ENCODE peak calls at places on chromosome 3, in eight cellular contexts. Q is fibroblast of the aortic adventitia, C is endothelial cell, H is RWPE1, A is fibroblast of lung, X is neural progenitor cell, O is body of pancreas, M is upper lobe of right lung. F is an unnamed sample.

GRCh38 chr3:99901200-99901926 is 83.7 kb downstream of the CMSS1 start:
- DNase-seq in A (peak), C (no peak), Q (peak), X (no peak), H (peak), O (no peak), M (no peak), F (no peak)

GRCh38 chr3:149843502-149843901 is 30.5 kb downstream of the RNF13 start:
- DNase-seq in O (no peak), H (no peak), M (no peak), Q (no peak), A (no peak), X (no peak), C (no peak), F (no peak)

GRCh38 chr3:33061782-33062181 is 35.2 kb downstream of the GLB1 start:
- DNase-seq in H (no peak), M (no peak), O (no peak), C (no peak), Q (peak), A (peak), X (no peak), F (no peak)

GRCh38 chr3:64244011-64244942 is 19.0 kb upstream of the PRICKLE2 start:
- DNase-seq in H (peak), M (no peak), O (no peak), Q (no peak), A (peak), C (no peak), X (no peak), F (no peak)

GRCh38 chr3:101725192-101725889 is 927 bp downstream of the CEP97 start:
- DNase-seq in Q (no peak), H (no peak), M (no peak), O (peak), A (peak), C (peak), X (peak), F (peak)

GRCh38 chr3:183824761-183825379 is 507 bp downstream of the MAP6D1 start:
- DNase-seq in C (no peak), M (no peak), X (peak), O (peak), Q (no peak), H (peak), A (no peak), F (no peak)

GRCh38 chr3:9553021-9553948 is at the start of gene LHFPL4:
- DNase-seq in M (no peak), Q (no peak), A (no peak), H (peak), O (no peak), X (peak), C (no peak), F (no peak)

GRCh38 chr3:60588806-60589205 is 662.4 kb downstream of the FHIT start:
- DNase-seq in M (no peak), X (no peak), O (no peak), Q (peak), C (no peak), H (peak), A (no peak), F (no peak)

GRCh38 chr3:197186887-197187588 is 111.4 kb downstream of the DLG1 start:
- DNase-seq in C (no peak), A (peak), M (no peak), X (peak), O (peak), H (peak), Q (peak), F (no peak)

GRCh38 chr3:15159501-15160136 is 46.4 kb upstream of the CAPN7 start:
- DNase-seq in M (no peak), A (no peak), C (no peak), O (no peak), H (no peak), X (no peak), Q (no peak), F (no peak)

GRCh38 chr3:54591157-54591556 is 336.7 kb downstream of the LRTM1 start:
- DNase-seq in Q (no peak), X (no peak), M (no peak), H (no peak), C (no peak), O (no peak), A (no peak), F (no peak)

GRCh38 chr3:55282994-55283393 is 204.1 kb downstream of the WNT5A start:
- DNase-seq in M (no peak), Q (no peak), A (no peak), X (peak), C (no peak), O (no peak), H (no peak), F (no peak)

GRCh38 chr3:187949093-187949820 is 204.0 kb upstream of the BCL6 start:
- DNase-seq in Q (no peak), H (no peak), M (no peak), O (no peak), C (no peak), A (no peak), X (no peak), F (no peak)

GRCh38 chr3:36524560-36524959 is 144.3 kb downstream of the STAC start:
- DNase-seq in O (no peak), Q (no peak), C (no peak), A (no peak), M (no peak), H (no peak), X (no peak), F (no peak)

GRCh38 chr3:61250784-61251173 is 473 bp downstream of the FHIT start:
- DNase-seq in C (no peak), M (peak), X (peak), O (peak), Q (peak), A (peak), H (peak), F (no peak)

GRCh38 chr3:9779721-9780450 is 10.1 kb upstream of the CAMK1 start:
- DNase-seq in Q (no peak), M (no peak), O (peak), A (no peak), H (no peak), X (no peak), C (no peak), F (no peak)

GRCh38 chr3:55647086-55647485 is 160.0 kb upstream of the WNT5A start:
- DNase-seq in C (no peak), Q (no peak), O (no peak), M (no peak), H (no peak), X (peak), A (peak), F (no peak)

GRCh38 chr3:148999806-149000205 is 8.5 kb downstream of the GYG1 start:
- DNase-seq in A (peak), M (no peak), Q (no peak), O (no peak), C (no peak), X (no peak), H (no peak), F (no peak)

GRCh38 chr3:189395825-189396224 is 224.1 kb downstream of the TPRG1 start:
- DNase-seq in Q (no peak), C (no peak), M (no peak), H (no peak), O (no peak), X (no peak), A (no peak), F (no peak)

GRCh38 chr3:23712095-23712494 is 93.7 kb upstream of the UBE2E1 start:
- DNase-seq in C (no peak), O (no peak), X (no peak), M (no peak), A (no peak), Q (no peak), H (no peak), F (no peak)

GRCh38 chr3:149667576-149667975 is 9.8 kb upstream of the WWTR1 start:
- DNase-seq in H (no peak), M (no peak), C (no peak), O (no peak), A (no peak), X (no peak), Q (no peak), F (no peak)

GRCh38 chr3:9402410-9403228 is 5.2 kb downstream of the SETD5 start:
- DNase-seq in X (peak), O (peak), A (peak), H (no peak), M (no peak), Q (no peak), C (peak), F (no peak)

GRCh38 chr3:52777959-52778805 is 783 bp downstream of the ITIH1 start:
- DNase-seq in M (peak), X (peak), H (no peak), A (no peak), Q (no peak), O (no peak), C (no peak), F (peak)

GRCh38 chr3:53264718-53265117 is 8.9 kb upstream of the TKT start:
- DNase-seq in X (no peak), M (no peak), A (no peak), Q (no peak), H (no peak), O (peak), C (no peak), F (no peak)

GRCh38 chr3:11803977-11804903 is 42.4 kb downstream of the TAMM41 start:
- DNase-seq in A (peak), H (peak), C (peak), O (peak), M (no peak), Q (peak), X (peak), F (no peak)

GRCh38 chr3:106836906-106837305 is 540.3 kb upstream of the CCDC54 start:
- DNase-seq in A (no peak), X (no peak), M (no peak), Q (peak), H (no peak), O (no peak), C (no peak), F (no peak)

GRCh38 chr3:57281710-57282109 is 10.8 kb downstream of the ASB14 start:
- DNase-seq in O (no peak), A (no peak), H (no peak), Q (peak), M (no peak), X (no peak), C (no peak), F (no peak)

GRCh38 chr3:152100491-152101086 is 168.1 kb upstream of the MBNL1 start:
- DNase-seq in O (no peak), H (no peak), M (no peak), Q (no peak), A (no peak), X (no peak), C (no peak), F (no peak)

GRCh38 chr3:30779686-30780287 is 114.7 kb downstream of the GADL1 start:
- DNase-seq in Q (peak), H (no peak), O (peak), A (peak), M (no peak), X (peak), C (peak), F (no peak)

GRCh38 chr3:19866751-19867347 is 67.2 kb downstream of the EFHB start:
- DNase-seq in A (peak), X (peak), C (peak), Q (peak), O (peak), H (peak), M (no peak), F (no peak)

GRCh38 chr3:45960289-45960688 is 17.0 kb downstream of the CXCR6 start:
- DNase-seq in C (no peak), A (no peak), X (no peak), M (no peak), O (no peak), Q (no peak), H (no peak), F (no peak)

GRCh38 chr3:64995857-64996564 is 308.2 kb upstream of the ADAMTS9 start:
- DNase-seq in Q (peak), M (no peak), H (no peak), C (peak), X (no peak), A (peak), O (no peak), F (no peak)

GRCh38 chr3:50503504-50503903 is at the start of gene CACNA2D2:
- DNase-seq in M (peak), A (no peak), C (peak), Q (no peak), H (peak), X (peak), O (peak), F (peak)

GRCh38 chr3:194930439-194931204 is 244.9 kb downstream of the FAM43A start:
- DNase-seq in C (peak), O (peak), M (no peak), H (peak), A (no peak), X (no peak), Q (peak), F (no peak)

GRCh38 chr3:45604999-45605398 is 10.4 kb downstream of the LIMD1 start:
- DNase-seq in H (no peak), M (no peak), Q (no peak), O (no peak), X (no peak), C (no peak), A (no peak), F (no peak)

DNA sequence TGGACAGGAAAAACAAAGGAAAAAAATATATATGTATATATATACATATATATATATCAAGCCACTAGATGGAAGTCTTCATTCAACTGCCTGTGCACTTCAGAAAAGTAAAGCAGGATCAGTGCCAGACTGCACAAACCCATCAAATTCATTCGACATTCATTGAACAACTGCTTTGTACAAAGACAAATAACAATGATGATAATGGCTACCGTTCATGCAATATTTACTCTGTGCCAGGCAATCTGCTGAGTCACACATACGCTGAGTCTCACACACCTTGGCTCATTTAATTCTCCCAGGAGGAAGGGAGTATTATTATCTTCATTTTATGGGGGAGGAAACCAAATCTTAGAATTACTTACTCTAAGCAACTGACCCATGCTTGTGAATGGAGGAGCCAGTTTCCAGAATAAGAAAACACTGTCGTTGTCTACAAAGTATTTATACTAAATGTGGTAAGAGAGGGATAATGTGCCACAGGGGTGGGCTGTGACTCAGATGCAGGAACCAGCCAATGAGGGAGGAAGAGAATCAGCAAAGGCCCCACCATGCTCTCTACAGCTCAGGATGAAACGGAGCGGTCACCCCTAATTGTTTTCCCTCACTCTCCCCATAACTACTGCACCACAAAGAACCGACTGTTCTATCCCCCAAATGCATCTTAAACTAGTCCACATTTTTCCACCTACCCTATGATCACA is 44.4 kb downstream of the BFSP2 start:
- DNase-seq in A (peak), C (no peak), M (no peak), X (no peak), Q (peak), O (peak), H (peak), F (no peak)
- TF ChIP-seq CTCF in A (no peak), C (no peak), M (no peak), X (no peak), Q (no peak), O (peak), H (no peak), F (no peak)

DNA sequence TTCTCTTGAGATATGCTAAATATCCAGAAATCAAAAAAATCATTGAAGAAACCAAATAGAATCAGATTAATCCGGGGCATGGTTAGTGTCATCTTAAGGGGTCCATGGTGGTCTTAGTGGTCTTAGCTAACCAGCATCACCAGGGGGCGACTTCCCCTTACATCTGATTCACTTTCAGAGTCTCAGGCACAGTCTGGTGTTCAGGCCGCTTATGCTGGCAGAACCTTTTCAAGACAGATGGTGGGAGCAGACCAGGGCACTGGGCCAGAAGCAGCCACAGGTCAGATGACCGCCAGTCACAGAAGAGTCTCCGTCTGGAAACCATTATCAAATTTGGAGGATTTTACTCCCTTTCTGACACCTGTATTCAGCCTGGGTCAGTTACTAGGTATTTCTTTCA is 365.7 kb downstream of the GBE1 start:
- DNase-seq in C (peak), H (no peak), M (no peak), A (no peak), O (no peak), Q (no peak), X (peak), F (no peak)
- TF ChIP-seq CTCF in C (no peak), H (no peak), M (no peak), A (no peak), O (no peak), Q (no peak), X (peak), F (no peak)

GRCh38 chr3:179446501-179446900 is 4.8 kb downstream of the GNB4 start:
- DNase-seq in Q (peak), A (peak), O (no peak), C (peak), M (no peak), H (no peak), X (peak), F (no peak)
- TF ChIP-seq CTCF in Q (peak), A (no peak), O (no peak), C (peak), M (peak), H (peak), X (peak), F (no peak)

GRCh38 chr3:127473244-127474024 is 117.1 kb downstream of the TPRA1 start:
- DNase-seq in H (peak), Q (no peak), C (peak), A (no peak), X (peak), O (no peak), M (no peak), F (no peak)
- TF ChIP-seq CTCF in H (no peak), Q (no peak), C (peak), A (no peak), X (peak), O (peak), M (peak), F (no peak)

GRCh38 chr3:127679534-127680145 is 6.9 kb downstream of the ABTB1 start:
- DNase-seq in C (peak), A (no peak), M (peak), Q (no peak), O (peak), H (no peak), X (peak), F (no peak)
- TF ChIP-seq CTCF in C (peak), A (no peak), M (no peak), Q (peak), O (no peak), H (no peak), X (peak), F (no peak)

GRCh38 chr3:157356541-157356940 is 80.1 kb upstream of the PTX3 start:
- DNase-seq in A (no peak), H (no peak), C (no peak), Q (no peak), X (no peak), M (no peak), O (no peak), F (no peak)
- TF ChIP-seq CTCF in A (no peak), H (no peak), C (no peak), Q (no peak), X (no peak), M (no peak), O (no peak), F (no peak)

GRCh38 chr3:171835116-171835515 is 8.0 kb upstream of the TMEM212 start:
- DNase-seq in M (no peak), A (no peak), X (no peak), Q (no peak), C (no peak), O (no peak), H (no peak), F (no peak)
- TF ChIP-seq CTCF in M (no peak), A (no peak), X (no peak), Q (no peak), C (no peak), O (no peak), H (no peak), F (no peak)

GRCh38 chr3:124395584-124396340 is 334.5 kb upstream of the UMPS start:
- DNase-seq in M (no peak), X (no peak), C (no peak), H (no peak), A (peak), Q (peak), O (peak), F (no peak)

GRCh38 chr3:124395165-124395564 is 335.1 kb upstream of the UMPS start:
- DNase-seq in A (no peak), H (no peak), Q (no peak), M (no peak), X (no peak), O (no peak), C (no peak), F (no peak)

GRCh38 chr3:124393340-124393739 is 336.9 kb upstream of the UMPS start:
- DNase-seq in C (no peak), M (no peak), H (no peak), Q (no peak), O (no peak), A (no peak), X (no peak), F (no peak)

GRCh38 chr3:124396397-124396796 is 333.9 kb upstream of the UMPS start:
- DNase-seq in C (no peak), A (no peak), H (no peak), X (no peak), Q (no peak), M (no peak), O (no peak), F (no peak)

GRCh38 chr3:124391774-124392173 is 338.5 kb upstream of the UMPS start:
- DNase-seq in C (no peak), Q (no peak), M (no peak), H (no peak), X (no peak), A (no peak), O (no peak), F (no peak)
- TF ChIP-seq CTCF in C (no peak), Q (peak), M (no peak), H (no peak), X (no peak), A (no peak), O (no peak), F (no peak)

GRCh38 chr3:25376346-25376745 is 51.7 kb upstream of the RARB start:
- DNase-seq in A (no peak), H (no peak), O (no peak), X (no peak), M (no peak), C (no peak), Q (no peak), F (no peak)
- TF ChIP-seq CTCF in A (no peak), H (no peak), O (no peak), X (no peak), M (no peak), C (no peak), Q (no peak), F (no peak)

GRCh38 chr3:141366285-141367037 is 1.8 kb upstream of the ZBTB38 start:
- DNase-seq in H (peak), A (peak), Q (peak), O (peak), C (no peak), M (peak), X (no peak), F (no peak)
- TF ChIP-seq CTCF in H (no peak), A (peak), Q (peak), O (no peak), C (no peak), M (no peak), X (no peak), F (no peak)

F was measured in mesothelial cell of epicardium.